ENCODE peak calls at places on chromosome 5, in seven cellular contexts. One of them, this sample, is unnamed.

GRCh38 chr5:79774171-79774854 is 84.7 kb downstream of the CMYA5 start:
- DNase-seq in HepG2: peak; percentile 79
- DNase-seq in K562: peak; percentile 63
- DNase-seq in WTC11: peak; percentile 83
- DNase-seq in HCT116: peak; percentile 41
- DNase-seq in GM12878: no peak
- DNase-seq in H1: peak; percentile 76
- DNase-seq in this sample: peak; percentile 36

GRCh38 chr5:172820046-172820767 is 13.8 kb upstream of the ERGIC1 start:
- DNase-seq in HepG2: no peak
- DNase-seq in K562: no peak
- DNase-seq in WTC11: no peak
- DNase-seq in HCT116: peak; percentile 7
- DNase-seq in GM12878: no peak
- DNase-seq in H1: no peak
- DNase-seq in this sample: no peak

GRCh38 chr5:152551061-152551460 is 146.0 kb upstream of the NMUR2 start:
- DNase-seq in HepG2: no peak
- DNase-seq in K562: no peak
- DNase-seq in WTC11: no peak
- DNase-seq in HCT116: no peak
- DNase-seq in GM12878: no peak
- DNase-seq in H1: no peak
- DNase-seq in this sample: no peak

GRCh38 chr5:135533794-135534193 is 2.0 kb downstream of the NEUROG1 start:
- DNase-seq in HepG2: no peak
- DNase-seq in K562: no peak
- DNase-seq in WTC11: no peak
- DNase-seq in HCT116: no peak
- DNase-seq in GM12878: no peak
- DNase-seq in H1: no peak
- DNase-seq in this sample: no peak

GRCh38 chr5:53330491-53330890 is 149.9 kb upstream of the FST start:
- DNase-seq in HepG2: no peak
- DNase-seq in K562: no peak
- DNase-seq in WTC11: no peak
- DNase-seq in HCT116: no peak
- DNase-seq in GM12878: no peak
- DNase-seq in H1: no peak
- DNase-seq in this sample: no peak

GRCh38 chr5:5676218-5676617 is 253.7 kb downstream of the ICE1 start:
- DNase-seq in HepG2: no peak
- DNase-seq in K562: no peak
- DNase-seq in WTC11: no peak
- DNase-seq in HCT116: no peak
- DNase-seq in GM12878: no peak
- DNase-seq in H1: no peak
- DNase-seq in this sample: no peak

GRCh38 chr5:150208187-150209015 is 18.5 kb downstream of the SLC6A7 start:
- DNase-seq in HepG2: no peak
- DNase-seq in K562: no peak
- DNase-seq in WTC11: no peak
- DNase-seq in HCT116: no peak
- DNase-seq in GM12878: no peak
- DNase-seq in H1: no peak
- DNase-seq in this sample: no peak

GRCh38 chr5:140114341-140115185 is 654 bp downstream of the PURA start:
- DNase-seq in HepG2: no peak
- DNase-seq in K562: peak; percentile 39
- DNase-seq in WTC11: peak; percentile 57
- DNase-seq in HCT116: no peak
- DNase-seq in GM12878: no peak
- DNase-seq in H1: peak; percentile 79
- DNase-seq in this sample: peak; percentile 28

GRCh38 chr5:54881286-54882005 is 103.9 kb downstream of the ESM1 start:
- DNase-seq in HepG2: no peak
- DNase-seq in K562: no peak
- DNase-seq in WTC11: no peak
- DNase-seq in HCT116: no peak
- DNase-seq in GM12878: no peak
- DNase-seq in H1: no peak
- DNase-seq in this sample: no peak

GRCh38 chr5:149220750-149221149 is 50.9 kb upstream of the AFAP1L1 start:
- DNase-seq in HepG2: peak; percentile 87
- DNase-seq in K562: no peak
- DNase-seq in WTC11: no peak
- DNase-seq in HCT116: no peak
- DNase-seq in GM12878: no peak
- DNase-seq in H1: no peak
- DNase-seq in this sample: no peak

GRCh38 chr5:2298746-2299145 is 416.0 kb upstream of the IRX4 start:
- DNase-seq in HepG2: no peak
- DNase-seq in K562: no peak
- DNase-seq in WTC11: no peak
- DNase-seq in HCT116: no peak
- DNase-seq in GM12878: no peak
- DNase-seq in H1: no peak
- DNase-seq in this sample: no peak

GRCh38 chr5:138274189-138274853 is at the start of gene GFRA3:
- DNase-seq in HepG2: no peak
- DNase-seq in K562: peak; percentile 37
- DNase-seq in WTC11: peak; percentile 51
- DNase-seq in HCT116: no peak
- DNase-seq in GM12878: no peak
- DNase-seq in H1: peak; percentile 68
- DNase-seq in this sample: no peak

GRCh38 chr5:15007549-15008142 is 136.1 kb upstream of the ANKH start:
- DNase-seq in HepG2: no peak
- DNase-seq in K562: no peak
- DNase-seq in WTC11: no peak
- DNase-seq in HCT116: no peak
- DNase-seq in GM12878: no peak
- DNase-seq in H1: no peak
- DNase-seq in this sample: no peak

GRCh38 chr5:40762716-40763115 is 7.0 kb upstream of the TTC33 start:
- DNase-seq in HepG2: no peak
- DNase-seq in K562: no peak
- DNase-seq in WTC11: no peak
- DNase-seq in HCT116: no peak
- DNase-seq in GM12878: no peak
- DNase-seq in H1: no peak
- DNase-seq in this sample: no peak
- TF ChIP-seq SP1 in HepG2: no peak
- TF ChIP-seq SP1 in K562: no peak
- TF ChIP-seq SP1 in WTC11: no peak
- TF ChIP-seq SP1 in HCT116: no peak
- TF ChIP-seq SP1 in GM12878: no peak
- TF ChIP-seq SP1 in H1: no peak
- TF ChIP-seq SP1 in this sample: no peak

GRCh38 chr5:141870871-141871270 is 7.3 kb downstream of the PCDH1 start:
- DNase-seq in HepG2: no peak
- DNase-seq in K562: no peak
- DNase-seq in WTC11: no peak
- DNase-seq in HCT116: no peak
- DNase-seq in GM12878: no peak
- DNase-seq in H1: no peak
- DNase-seq in this sample: no peak

GRCh38 chr5:141874262-141874964 is 3.8 kb downstream of the PCDH1 start:
- DNase-seq in HepG2: peak; percentile 37
- DNase-seq in K562: no peak
- DNase-seq in WTC11: no peak
- DNase-seq in HCT116: no peak
- DNase-seq in GM12878: no peak
- DNase-seq in H1: no peak
- DNase-seq in this sample: no peak

GRCh38 chr5:141871870-141872269 is 6.3 kb downstream of the PCDH1 start:
- DNase-seq in HepG2: no peak
- DNase-seq in K562: no peak
- DNase-seq in WTC11: no peak
- DNase-seq in HCT116: no peak
- DNase-seq in GM12878: no peak
- DNase-seq in H1: no peak
- DNase-seq in this sample: no peak

GRCh38 chr5:141873933-141874261 is 4.3 kb downstream of the PCDH1 start:
- DNase-seq in HepG2: no peak
- DNase-seq in K562: no peak
- DNase-seq in WTC11: no peak
- DNase-seq in HCT116: no peak
- DNase-seq in GM12878: no peak
- DNase-seq in H1: no peak
- DNase-seq in this sample: no peak

DNA sequence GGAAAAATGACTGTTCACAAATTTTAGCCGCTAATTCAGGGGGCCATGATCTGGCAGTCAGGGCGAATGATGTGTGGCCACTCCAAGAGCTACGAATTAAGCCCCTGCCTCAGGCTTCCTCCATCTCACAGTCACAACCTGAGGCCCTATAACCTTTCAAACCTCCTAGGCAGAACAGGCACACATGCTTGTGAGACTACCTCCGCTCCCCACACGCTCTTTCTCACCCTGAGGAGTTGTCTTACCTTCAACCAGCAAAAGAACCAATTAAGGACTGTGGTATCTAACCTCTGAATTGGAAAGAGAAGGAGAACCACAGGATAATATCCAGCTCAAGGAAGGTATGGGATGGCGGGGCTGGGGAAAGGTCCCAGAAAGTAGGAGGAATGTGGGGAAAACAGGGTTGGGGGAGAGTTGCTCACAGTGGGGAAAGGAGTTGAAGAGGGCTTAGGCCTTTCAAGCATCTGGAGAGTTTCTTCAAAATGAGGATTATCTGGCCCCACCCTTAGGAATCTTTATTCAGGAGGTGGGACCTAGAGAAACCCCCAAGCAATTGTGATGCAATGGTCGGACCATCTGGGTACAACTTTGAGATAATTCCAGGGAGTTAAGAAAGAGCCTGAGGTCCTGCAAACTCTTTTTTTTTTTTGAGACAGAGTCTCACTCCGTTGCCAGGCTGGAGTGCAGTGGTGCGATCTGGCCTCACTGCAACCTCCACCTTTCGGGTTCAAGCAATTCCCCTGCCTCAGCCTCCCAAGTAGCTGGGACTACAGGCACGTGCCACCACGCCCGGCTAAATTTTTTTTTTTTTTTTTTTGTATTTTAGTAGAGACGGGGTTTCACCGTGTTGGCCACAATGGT is 5.5 kb downstream of the PCDH1 start:
- DNase-seq in HepG2: no peak
- DNase-seq in K562: no peak
- DNase-seq in WTC11: no peak
- DNase-seq in HCT116: no peak
- DNase-seq in GM12878: no peak
- DNase-seq in H1: no peak
- DNase-seq in this sample: no peak
- TF ChIP-seq SP1 in HepG2: no peak
- TF ChIP-seq SP1 in K562: no peak
- TF ChIP-seq SP1 in WTC11: peak; percentile 27
- TF ChIP-seq SP1 in HCT116: no peak
- TF ChIP-seq SP1 in GM12878: no peak
- TF ChIP-seq SP1 in H1: peak; percentile 83
- TF ChIP-seq SP1 in this sample: no peak

GRCh38 chr5:179275381-179275878 is 69.8 kb downstream of the ADAMTS2 start:
- DNase-seq in HepG2: no peak
- DNase-seq in K562: no peak
- DNase-seq in WTC11: no peak
- DNase-seq in HCT116: no peak
- DNase-seq in GM12878: no peak
- DNase-seq in H1: no peak
- DNase-seq in this sample: no peak

GRCh38 chr5:179274321-179275315 is 70.6 kb downstream of the ADAMTS2 start:
- DNase-seq in HepG2: no peak
- DNase-seq in K562: peak; percentile 24
- DNase-seq in WTC11: no peak
- DNase-seq in HCT116: no peak
- DNase-seq in GM12878: no peak
- DNase-seq in H1: no peak
- DNase-seq in this sample: no peak

GRCh38 chr5:179276838-179277395 is 68.3 kb downstream of the ADAMTS2 start:
- DNase-seq in HepG2: no peak
- DNase-seq in K562: peak; percentile 38
- DNase-seq in WTC11: no peak
- DNase-seq in HCT116: no peak
- DNase-seq in GM12878: no peak
- DNase-seq in H1: no peak
- DNase-seq in this sample: no peak

GRCh38 chr5:179278119-179278518 is 67.1 kb downstream of the ADAMTS2 start:
- DNase-seq in HepG2: no peak
- DNase-seq in K562: no peak
- DNase-seq in WTC11: no peak
- DNase-seq in HCT116: no peak
- DNase-seq in GM12878: no peak
- DNase-seq in H1: no peak
- DNase-seq in this sample: no peak

GRCh38 chr5:179275941-179276837 is 69.1 kb downstream of the ADAMTS2 start:
- DNase-seq in HepG2: peak; percentile 26
- DNase-seq in K562: peak; percentile 53
- DNase-seq in WTC11: no peak
- DNase-seq in HCT116: no peak
- DNase-seq in GM12878: no peak
- DNase-seq in H1: no peak
- DNase-seq in this sample: no peak
- TF ChIP-seq SP1 in HepG2: no peak
- TF ChIP-seq SP1 in K562: no peak
- TF ChIP-seq SP1 in WTC11: no peak
- TF ChIP-seq SP1 in HCT116: no peak
- TF ChIP-seq SP1 in GM12878: no peak
- TF ChIP-seq SP1 in H1: no peak
- TF ChIP-seq SP1 in this sample: no peak

GRCh38 chr5:88515881-88516819 is 247.5 kb upstream of the TMEM161B start:
- DNase-seq in HepG2: no peak
- DNase-seq in K562: no peak
- DNase-seq in WTC11: no peak
- DNase-seq in HCT116: no peak
- DNase-seq in GM12878: no peak
- DNase-seq in H1: no peak
- DNase-seq in this sample: peak; percentile 37
- TF ChIP-seq SP1 in HepG2: no peak
- TF ChIP-seq SP1 in K562: no peak
- TF ChIP-seq SP1 in WTC11: no peak
- TF ChIP-seq SP1 in HCT116: no peak
- TF ChIP-seq SP1 in GM12878: no peak
- TF ChIP-seq SP1 in H1: no peak
- TF ChIP-seq SP1 in this sample: no peak

DNA sequence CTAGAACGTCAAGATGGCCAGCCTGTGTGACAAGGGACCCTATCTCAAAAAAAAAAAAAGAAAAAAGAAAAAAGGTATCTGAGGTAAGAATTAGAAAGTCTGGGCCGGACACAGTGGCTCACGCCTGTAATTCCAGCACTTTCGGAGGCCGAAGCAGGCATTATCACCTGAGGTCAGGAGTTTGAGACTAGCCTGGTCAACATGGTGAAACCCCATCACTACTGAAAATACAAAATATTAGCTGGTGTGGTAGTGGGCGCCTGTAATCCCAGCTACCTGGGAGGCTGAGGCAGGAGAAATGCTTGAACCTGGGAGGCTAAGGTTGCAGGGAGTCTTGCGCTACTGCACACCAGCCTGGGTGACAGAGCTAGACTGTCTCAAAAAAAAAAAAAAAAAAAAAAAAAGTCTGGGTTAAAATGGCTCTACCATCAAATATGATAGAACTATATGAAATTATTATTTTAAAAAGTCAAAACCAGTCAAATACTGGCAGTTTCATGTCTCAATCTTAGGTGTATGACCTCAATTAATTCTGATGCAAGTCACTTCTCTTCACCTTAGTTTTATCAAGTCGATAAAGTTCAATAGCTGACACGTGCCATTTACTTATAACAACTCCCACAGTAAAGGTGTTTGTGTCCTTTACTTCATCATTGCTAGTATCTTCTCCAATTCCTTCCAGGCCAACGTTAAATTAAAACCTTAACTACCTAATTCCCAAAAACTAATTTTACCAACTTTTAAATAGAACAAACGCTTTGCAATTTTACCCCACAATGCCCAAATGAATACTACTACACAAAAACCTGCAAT is 1.1 kb downstream of the RPS23 start:
- DNase-seq in HepG2: no peak
- DNase-seq in K562: no peak
- DNase-seq in WTC11: no peak
- DNase-seq in HCT116: no peak
- DNase-seq in GM12878: no peak
- DNase-seq in H1: no peak
- DNase-seq in this sample: no peak
- TF ChIP-seq SP1 in HepG2: no peak
- TF ChIP-seq SP1 in K562: no peak
- TF ChIP-seq SP1 in WTC11: no peak
- TF ChIP-seq SP1 in HCT116: no peak
- TF ChIP-seq SP1 in GM12878: no peak
- TF ChIP-seq SP1 in H1: no peak
- TF ChIP-seq SP1 in this sample: no peak

This sample was measured in HEK293T.